ENCODE peak calls at places on chromosomes 1 and 21, in five cellular contexts. One of them, this sample, is unnamed.

GRCh38 chr1:103129255-103129654 is 20.9 kb upstream of the COL11A1 start:
- DNase-seq in uterus: no peak
- DNase-seq in astrocyte of the spinal cord: peak
- DNase-seq in mesothelial cell of epicardium: no peak
- DNase-seq in dorsolateral prefrontal cortex: no peak
- DNase-seq in this sample: peak

GRCh38 chr21:25664462-25665070 is 25.5 kb downstream of the JAM2 start:
- DNase-seq in dorsolateral prefrontal cortex: no peak
- DNase-seq in mesothelial cell of epicardium: no peak
- DNase-seq in astrocyte of the spinal cord: no peak
- DNase-seq in uterus: no peak
- DNase-seq in this sample: no peak

GRCh38 chr1:8712413-8713229 is 104.8 kb downstream of the RERE start:
- DNase-seq in mesothelial cell of epicardium: no peak
- DNase-seq in uterus: no peak
- DNase-seq in astrocyte of the spinal cord: peak
- DNase-seq in dorsolateral prefrontal cortex: no peak
- DNase-seq in this sample: peak

GRCh38 chr1:7264101-7264500 is 478.8 kb downstream of the CAMTA1 start:
- DNase-seq in astrocyte of the spinal cord: no peak
- DNase-seq in dorsolateral prefrontal cortex: no peak
- DNase-seq in uterus: no peak
- DNase-seq in mesothelial cell of epicardium: no peak
- DNase-seq in this sample: no peak

GRCh38 chr1:51264470-51264869 is 28.4 kb downstream of the RNF11 start:
- DNase-seq in uterus: no peak
- DNase-seq in astrocyte of the spinal cord: peak
- DNase-seq in mesothelial cell of epicardium: no peak
- DNase-seq in dorsolateral prefrontal cortex: no peak
- DNase-seq in this sample: peak

GRCh38 chr1:53410100-53410541 is 49.1 kb upstream of the DMRTB1 start:
- DNase-seq in dorsolateral prefrontal cortex: no peak
- DNase-seq in astrocyte of the spinal cord: no peak
- DNase-seq in mesothelial cell of epicardium: no peak
- DNase-seq in uterus: no peak
- DNase-seq in this sample: no peak

GRCh38 chr1:189654906-189655305 is 822.8 kb downstream of the BRINP3 start:
- DNase-seq in astrocyte of the spinal cord: peak
- DNase-seq in dorsolateral prefrontal cortex: no peak
- DNase-seq in uterus: no peak
- DNase-seq in mesothelial cell of epicardium: no peak
- DNase-seq in this sample: no peak

GRCh38 chr1:7784492-7785071 is 491 bp downstream of the PER3 start:
- DNase-seq in dorsolateral prefrontal cortex: no peak
- DNase-seq in uterus: no peak
- DNase-seq in astrocyte of the spinal cord: no peak
- DNase-seq in mesothelial cell of epicardium: no peak
- DNase-seq in this sample: no peak

GRCh38 chr1:8216005-8216404 is 101.9 kb upstream of the SLC45A1 start:
- DNase-seq in dorsolateral prefrontal cortex: no peak
- DNase-seq in uterus: no peak
- DNase-seq in mesothelial cell of epicardium: no peak
- DNase-seq in astrocyte of the spinal cord: no peak
- DNase-seq in this sample: no peak

GRCh38 chr1:39656416-39656815 is 15.5 kb downstream of the NT5C1A start:
- DNase-seq in astrocyte of the spinal cord: no peak
- DNase-seq in dorsolateral prefrontal cortex: no peak
- DNase-seq in mesothelial cell of epicardium: no peak
- DNase-seq in uterus: no peak
- DNase-seq in this sample: no peak

GRCh38 chr1:65001238-65001792 is 35.0 kb upstream of the JAK1 start:
- DNase-seq in uterus: peak
- DNase-seq in dorsolateral prefrontal cortex: peak
- DNase-seq in astrocyte of the spinal cord: peak
- DNase-seq in mesothelial cell of epicardium: no peak
- DNase-seq in this sample: peak

GRCh38 chr1:156773607-156774006 is 6.3 kb downstream of the PRCC start:
- DNase-seq in dorsolateral prefrontal cortex: no peak
- DNase-seq in uterus: no peak
- DNase-seq in astrocyte of the spinal cord: no peak
- DNase-seq in mesothelial cell of epicardium: no peak
- DNase-seq in this sample: no peak

GRCh38 chr1:7117599-7118281 is 332.5 kb downstream of the CAMTA1 start:
- DNase-seq in mesothelial cell of epicardium: no peak
- DNase-seq in astrocyte of the spinal cord: peak
- DNase-seq in dorsolateral prefrontal cortex: no peak
- DNase-seq in uterus: no peak
- DNase-seq in this sample: peak

GRCh38 chr1:39922139-39922757 is 20.5 kb upstream of the MYCL start:
- DNase-seq in astrocyte of the spinal cord: no peak
- DNase-seq in dorsolateral prefrontal cortex: no peak
- DNase-seq in mesothelial cell of epicardium: no peak
- DNase-seq in uterus: no peak
- DNase-seq in this sample: no peak

GRCh38 chr1:171243878-171244277 is 4.4 kb upstream of the FMO1 start:
- DNase-seq in uterus: no peak
- DNase-seq in astrocyte of the spinal cord: no peak
- DNase-seq in mesothelial cell of epicardium: no peak
- DNase-seq in dorsolateral prefrontal cortex: no peak
- DNase-seq in this sample: no peak

GRCh38 chr1:234683856-234684632 is 74.1 kb upstream of the IRF2BP2 start:
- DNase-seq in dorsolateral prefrontal cortex: no peak
- DNase-seq in mesothelial cell of epicardium: no peak
- DNase-seq in uterus: peak
- DNase-seq in astrocyte of the spinal cord: peak
- DNase-seq in this sample: peak

GRCh38 chr1:54681396-54681795 is 34.3 kb upstream of the TTC4 start:
- DNase-seq in dorsolateral prefrontal cortex: no peak
- DNase-seq in astrocyte of the spinal cord: no peak
- DNase-seq in mesothelial cell of epicardium: no peak
- DNase-seq in uterus: no peak
- DNase-seq in this sample: peak

GRCh38 chr1:199867601-199868000 is 159.9 kb upstream of the NR5A2 start:
- DNase-seq in uterus: no peak
- DNase-seq in dorsolateral prefrontal cortex: no peak
- DNase-seq in astrocyte of the spinal cord: no peak
- DNase-seq in mesothelial cell of epicardium: no peak
- DNase-seq in this sample: no peak

GRCh38 chr1:17922833-17923232 is 167.7 kb downstream of the ACTL8 start:
- DNase-seq in uterus: no peak
- DNase-seq in astrocyte of the spinal cord: no peak
- DNase-seq in dorsolateral prefrontal cortex: peak
- DNase-seq in mesothelial cell of epicardium: no peak
- DNase-seq in this sample: peak

GRCh38 chr1:197481101-197481500 is 213.0 kb downstream of the CRB1 start:
- DNase-seq in mesothelial cell of epicardium: no peak
- DNase-seq in dorsolateral prefrontal cortex: no peak
- DNase-seq in astrocyte of the spinal cord: no peak
- DNase-seq in uterus: no peak
- DNase-seq in this sample: no peak

GRCh38 chr1:236854602-236854978 is 59.5 kb downstream of the MTR start:
- DNase-seq in astrocyte of the spinal cord: peak
- DNase-seq in dorsolateral prefrontal cortex: no peak
- DNase-seq in uterus: no peak
- DNase-seq in mesothelial cell of epicardium: no peak
- DNase-seq in this sample: peak

GRCh38 chr1:201882665-201883132 is 6.0 kb upstream of the SHISA4 start:
- DNase-seq in dorsolateral prefrontal cortex: peak
- DNase-seq in astrocyte of the spinal cord: peak
- DNase-seq in mesothelial cell of epicardium: no peak
- DNase-seq in uterus: no peak
- DNase-seq in this sample: peak

GRCh38 chr1:55363261-55363660 is 148.1 kb upstream of the USP24 start:
- DNase-seq in mesothelial cell of epicardium: no peak
- DNase-seq in astrocyte of the spinal cord: peak
- DNase-seq in dorsolateral prefrontal cortex: no peak
- DNase-seq in uterus: no peak
- DNase-seq in this sample: no peak

GRCh38 chr1:119725626-119726025 is 13.9 kb downstream of the PHGDH start:
- DNase-seq in mesothelial cell of epicardium: no peak
- DNase-seq in dorsolateral prefrontal cortex: no peak
- DNase-seq in astrocyte of the spinal cord: no peak
- DNase-seq in uterus: no peak
- DNase-seq in this sample: no peak

GRCh38 chr1:85502625-85503083 is 37.7 kb upstream of the DDAH1 start:
- DNase-seq in uterus: peak
- DNase-seq in dorsolateral prefrontal cortex: no peak
- DNase-seq in mesothelial cell of epicardium: no peak
- DNase-seq in astrocyte of the spinal cord: peak
- DNase-seq in this sample: peak
- TF ChIP-seq CTCF in uterus: no peak
- TF ChIP-seq CTCF in dorsolateral prefrontal cortex: peak
- TF ChIP-seq CTCF in mesothelial cell of epicardium: peak
- TF ChIP-seq CTCF in astrocyte of the spinal cord: peak
- TF ChIP-seq CTCF in this sample: peak

GRCh38 chr1:26530540-26530897 is 958 bp downstream of the RPS6KA1 start:
- DNase-seq in mesothelial cell of epicardium: no peak
- DNase-seq in astrocyte of the spinal cord: no peak
- DNase-seq in uterus: no peak
- DNase-seq in dorsolateral prefrontal cortex: no peak
- DNase-seq in this sample: no peak

GRCh38 chr1:26533951-26534514 is 4.5 kb downstream of the RPS6KA1 start:
- DNase-seq in uterus: no peak
- DNase-seq in mesothelial cell of epicardium: no peak
- DNase-seq in astrocyte of the spinal cord: no peak
- DNase-seq in dorsolateral prefrontal cortex: no peak
- DNase-seq in this sample: no peak

GRCh38 chr1:26529655-26530539 is at the start of gene RPS6KA1:
- DNase-seq in astrocyte of the spinal cord: peak
- DNase-seq in mesothelial cell of epicardium: peak
- DNase-seq in uterus: peak
- DNase-seq in dorsolateral prefrontal cortex: peak
- DNase-seq in this sample: no peak

GRCh38 chr1:26530898-26531598 is 1.5 kb downstream of the RPS6KA1 start:
- DNase-seq in dorsolateral prefrontal cortex: no peak
- DNase-seq in mesothelial cell of epicardium: no peak
- DNase-seq in astrocyte of the spinal cord: peak
- DNase-seq in uterus: no peak
- DNase-seq in this sample: peak

GRCh38 chr1:26531651-26532131 is 2.1 kb downstream of the RPS6KA1 start:
- DNase-seq in astrocyte of the spinal cord: no peak
- DNase-seq in mesothelial cell of epicardium: no peak
- DNase-seq in dorsolateral prefrontal cortex: no peak
- DNase-seq in uterus: no peak
- DNase-seq in this sample: no peak
- TF ChIP-seq CTCF in astrocyte of the spinal cord: no peak
- TF ChIP-seq CTCF in mesothelial cell of epicardium: no peak
- TF ChIP-seq CTCF in dorsolateral prefrontal cortex: no peak
- TF ChIP-seq CTCF in uterus: no peak
- TF ChIP-seq CTCF in this sample: no peak

GRCh38 chr1:151539321-151540020 is 638 bp upstream of the TUFT1 start:
- DNase-seq in dorsolateral prefrontal cortex: peak
- DNase-seq in mesothelial cell of epicardium: peak
- DNase-seq in uterus: peak
- DNase-seq in astrocyte of the spinal cord: peak
- DNase-seq in this sample: peak
- TF ChIP-seq CTCF in dorsolateral prefrontal cortex: no peak
- TF ChIP-seq CTCF in mesothelial cell of epicardium: no peak
- TF ChIP-seq CTCF in uterus: no peak
- TF ChIP-seq CTCF in astrocyte of the spinal cord: no peak
- TF ChIP-seq CTCF in this sample: no peak

GRCh38 chr1:161747789-161748188 is 1.8 kb upstream of the DUSP12 start:
- DNase-seq in dorsolateral prefrontal cortex: no peak
- DNase-seq in astrocyte of the spinal cord: no peak
- DNase-seq in mesothelial cell of epicardium: no peak
- DNase-seq in uterus: no peak
- DNase-seq in this sample: no peak

GRCh38 chr1:161749509-161750407 is at the start of gene DUSP12:
- DNase-seq in mesothelial cell of epicardium: peak
- DNase-seq in astrocyte of the spinal cord: peak
- DNase-seq in dorsolateral prefrontal cortex: peak
- DNase-seq in uterus: peak
- DNase-seq in this sample: peak
- TF ChIP-seq CTCF in mesothelial cell of epicardium: no peak
- TF ChIP-seq CTCF in astrocyte of the spinal cord: peak
- TF ChIP-seq CTCF in dorsolateral prefrontal cortex: peak
- TF ChIP-seq CTCF in uterus: no peak
- TF ChIP-seq CTCF in this sample: peak

DNA sequence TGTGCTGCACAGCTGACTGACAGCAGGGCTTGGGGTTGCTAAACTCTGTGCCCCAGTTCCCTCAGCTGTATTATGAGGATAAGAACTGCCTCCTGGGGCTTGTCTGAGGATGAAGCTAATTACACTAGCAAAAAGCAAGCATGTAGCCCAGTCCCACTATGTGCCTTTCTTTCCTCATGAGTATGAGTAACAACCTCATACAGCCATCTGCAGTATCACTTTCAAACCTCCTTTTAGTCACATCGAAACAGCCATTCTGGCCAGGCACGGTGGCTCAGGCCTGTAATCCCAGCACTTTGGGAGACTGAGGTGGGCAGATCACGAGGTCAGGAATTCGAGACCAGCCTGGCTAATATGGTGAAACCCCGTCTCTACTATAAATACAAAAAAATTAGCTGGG is 66.3 kb downstream of the COQ8A start:
- DNase-seq in dorsolateral prefrontal cortex: no peak
- DNase-seq in mesothelial cell of epicardium: no peak
- DNase-seq in uterus: no peak
- DNase-seq in astrocyte of the spinal cord: no peak
- DNase-seq in this sample: no peak
- TF ChIP-seq CTCF in dorsolateral prefrontal cortex: no peak
- TF ChIP-seq CTCF in mesothelial cell of epicardium: no peak
- TF ChIP-seq CTCF in uterus: no peak
- TF ChIP-seq CTCF in astrocyte of the spinal cord: no peak
- TF ChIP-seq CTCF in this sample: no peak

GRCh38 chr1:147673816-147674215 is 3.5 kb upstream of the ACP6 start:
- DNase-seq in astrocyte of the spinal cord: no peak
- DNase-seq in mesothelial cell of epicardium: no peak
- DNase-seq in dorsolateral prefrontal cortex: no peak
- DNase-seq in uterus: no peak
- DNase-seq in this sample: no peak

GRCh38 chr1:147669475-147670318 is 627 bp downstream of the ACP6 start:
- DNase-seq in mesothelial cell of epicardium: peak
- DNase-seq in dorsolateral prefrontal cortex: peak
- DNase-seq in uterus: peak
- DNase-seq in astrocyte of the spinal cord: peak
- DNase-seq in this sample: peak

GRCh38 chr1:147665521-147665920 is 4.8 kb downstream of the ACP6 start:
- DNase-seq in dorsolateral prefrontal cortex: no peak
- DNase-seq in astrocyte of the spinal cord: no peak
- DNase-seq in mesothelial cell of epicardium: no peak
- DNase-seq in uterus: no peak
- DNase-seq in this sample: no peak

GRCh38 chr1:147673401-147673800 is 3.1 kb upstream of the ACP6 start:
- DNase-seq in mesothelial cell of epicardium: no peak
- DNase-seq in uterus: no peak
- DNase-seq in dorsolateral prefrontal cortex: no peak
- DNase-seq in astrocyte of the spinal cord: no peak
- DNase-seq in this sample: no peak

GRCh38 chr1:147670319-147671003 is at the start of gene ACP6:
- DNase-seq in astrocyte of the spinal cord: peak
- DNase-seq in dorsolateral prefrontal cortex: peak
- DNase-seq in mesothelial cell of epicardium: peak
- DNase-seq in uterus: peak
- DNase-seq in this sample: peak
- TF ChIP-seq CTCF in astrocyte of the spinal cord: no peak
- TF ChIP-seq CTCF in dorsolateral prefrontal cortex: peak
- TF ChIP-seq CTCF in mesothelial cell of epicardium: no peak
- TF ChIP-seq CTCF in uterus: no peak
- TF ChIP-seq CTCF in this sample: no peak